ENCODE peak calls at places on chromosomes 11 and 22, in four cellular contexts. P is PC-9, B is endothelial cell of umbilical vein, G is GM23338. X is an unnamed sample. For H3K27me3, the result is how much of the 10 kb centered on the place peaks cover.

GRCh38 chr22:46936378-46936916 is 174.0 kb downstream of the TBC1D22A start:
- DNase-seq in P (no peak), B (no peak), G (no peak), X (peak)

GRCh38 chr11:42170601-42171000 is 711.1 kb upstream of the LRRC4C start:
- DNase-seq in P (no peak), B (no peak), G (no peak), X (no peak)

GRCh38 chr11:20022363-20023081 is 137.8 kb downstream of the DBX1 start:
- DNase-seq in P (no peak), B (peak), G (peak), X (no peak)

GRCh38 chr11:97345031-97345430 is 955.2 kb downstream of the JRKL start:
- DNase-seq in P (no peak), B (no peak), G (no peak), X (no peak)

GRCh38 chr11:12674936-12675696 is 895 bp downstream of the TEAD1 start:
- DNase-seq in P (no peak), B (peak), G (peak), X (peak)

GRCh38 chr22:20542055-20542454 is 34.6 kb downstream of the MED15 start:
- DNase-seq in P (no peak), B (no peak), G (no peak), X (no peak)

GRCh38 chr11:85464283-85464682 is 162.9 kb downstream of the DLG2 start:
- DNase-seq in P (no peak), B (no peak), G (peak), X (no peak)

GRCh38 chr11:38784164-38784563 is 2186.1 kb upstream of the RAG2 start:
- DNase-seq in P (no peak), B (no peak), G (no peak), X (no peak)

GRCh38 chr22:39558254-39558727 is 12.3 kb upstream of the CACNA1I start:
- DNase-seq in P (no peak), B (no peak), G (peak), X (peak)

GRCh38 chr11:92130432-92130831 is 94.2 kb upstream of the FAT3 start:
- DNase-seq in P (no peak), B (no peak), G (no peak), X (peak)

GRCh38 chr11:67371549-67372231 is 1.7 kb downstream of the CLCF1 start:
- DNase-seq in P (no peak), B (no peak), G (peak), X (peak)

GRCh38 chr11:10441652-10442503 is 13.2 kb upstream of the AMPD3 start:
- DNase-seq in P (no peak), B (no peak), G (no peak), X (no peak)

GRCh38 chr11:13160302-13160701 is 117.3 kb upstream of the BMAL1 start:
- DNase-seq in P (no peak), B (no peak), G (no peak), X (no peak)

GRCh38 chr22:30247974-30248373 is 1.4 kb upstream of the LIF start:
- DNase-seq in P (no peak), B (no peak), G (no peak), X (no peak)

GRCh38 chr11:90219438-90219837 is 3.4 kb downstream of the CHORDC1 start:
- DNase-seq in P (no peak), B (no peak), G (no peak), X (no peak)

GRCh38 chr11:11265320-11265719 is 87.7 kb downstream of the CSNK2A3 start:
- DNase-seq in P (no peak), B (no peak), G (no peak), X (no peak)

GRCh38 chr22:32803020-32803758 is 1.7 kb downstream of the TIMP3 start:
- DNase-seq in P (peak), B (no peak), G (no peak), X (peak)
- H3K27me3 ChIP-seq in P (under half), B (under half), G (under half), X (under half)

DNA sequence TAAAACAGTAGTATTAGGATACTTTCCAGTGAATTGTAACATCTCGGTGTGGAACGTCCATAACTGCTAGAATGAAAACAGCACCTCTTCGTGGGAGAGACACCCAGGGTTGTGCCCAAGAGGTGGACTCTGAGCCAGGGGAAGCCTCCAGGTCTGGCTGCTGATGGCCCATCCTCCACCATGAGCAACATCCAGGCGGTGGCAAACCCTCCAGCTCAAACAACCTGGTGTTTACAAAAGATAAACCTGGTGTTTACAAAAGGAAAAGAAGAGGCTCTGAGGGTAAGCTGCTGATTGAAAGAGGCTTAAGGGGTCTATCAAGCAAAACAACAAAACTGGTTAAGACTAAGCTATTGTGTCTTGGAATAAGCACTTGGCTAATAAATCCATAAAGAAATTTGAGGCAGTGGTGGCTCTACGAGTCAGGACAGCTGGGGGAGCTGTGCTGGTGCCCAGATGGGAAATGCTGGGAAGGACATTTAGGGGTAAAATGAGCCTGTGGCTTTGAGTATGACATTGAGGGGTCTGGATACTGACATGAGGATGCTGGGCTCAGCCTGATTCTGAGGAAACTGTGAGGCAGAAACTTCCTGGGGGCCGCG is 909.0 kb downstream of the BRD1 start:
- DNase-seq in P (no peak), B (no peak), G (no peak), X (no peak)
- H3K4me2 ChIP-seq in P (no peak), B (no peak), G (no peak), X (no peak)

DNA sequence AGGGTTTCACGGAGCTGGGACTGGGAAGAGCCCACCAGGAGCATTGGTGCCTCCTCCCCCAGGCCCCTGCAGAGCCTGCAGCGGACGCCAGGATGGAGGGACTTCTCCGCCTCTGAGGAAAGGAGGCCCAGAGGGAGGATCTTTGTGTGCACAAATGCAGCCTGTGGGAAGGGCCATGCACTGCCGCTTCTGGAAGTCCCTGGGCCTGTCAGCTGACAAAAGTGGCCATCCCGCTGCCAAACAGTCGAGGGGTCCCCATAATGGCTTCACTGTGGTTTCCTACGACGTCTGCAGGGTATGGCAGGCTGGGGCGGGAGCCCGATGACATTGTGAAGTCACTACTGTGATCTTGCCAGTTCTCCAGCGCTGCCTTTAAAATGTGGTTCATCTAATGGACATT is 73.8 kb downstream of the TP53I11 start:
- DNase-seq in P (no peak), B (no peak), G (no peak), X (no peak)
- H3K27me3 ChIP-seq in P (half or more), B (under half), G (under half), X (under half)

DNA sequence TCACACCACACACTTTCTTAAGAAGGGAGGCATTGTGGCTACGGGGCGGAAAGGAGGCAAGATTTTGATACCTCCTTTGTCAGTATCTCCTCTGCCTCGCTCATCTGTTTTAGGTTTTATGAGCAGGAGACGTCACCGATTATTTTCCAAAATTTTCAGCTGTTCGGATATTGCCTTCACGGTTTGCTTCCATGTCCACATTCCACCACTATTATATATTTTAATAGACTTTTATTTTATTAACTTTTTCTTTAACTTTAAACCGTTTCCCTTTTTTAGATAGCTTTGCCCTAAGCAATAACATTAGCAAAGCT is 33.7 kb upstream of the CREB3L1 start:
- DNase-seq in P (no peak), B (no peak), G (no peak), X (no peak)
- H3K4me2 ChIP-seq in P (peak), B (peak), G (peak), X (peak)

DNA sequence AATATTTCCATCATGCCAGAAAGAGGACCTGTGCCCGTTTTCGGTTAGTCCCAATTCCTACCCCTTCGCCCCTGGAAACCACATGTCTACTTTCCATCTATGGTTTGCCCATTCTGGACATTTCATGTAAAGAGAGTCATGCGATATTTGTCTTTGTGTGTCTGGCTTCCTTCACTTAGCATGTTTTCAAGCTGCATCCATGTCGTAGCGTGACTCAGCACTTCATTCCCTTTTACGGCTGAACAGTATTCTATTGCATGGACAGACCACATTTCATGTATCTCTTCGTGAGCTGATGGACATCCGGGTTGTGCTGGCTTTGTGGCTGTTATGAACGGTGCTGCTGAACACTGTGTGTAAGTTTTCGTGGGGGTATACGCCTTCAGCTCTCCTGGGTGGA is 43.4 kb downstream of the SCUBE1 start:
- DNase-seq in P (no peak), B (no peak), G (no peak), X (no peak)
- H3K27me3 ChIP-seq in P (half or more), B (under half), G (under half), X (under half)

GRCh38 chr11:78065239-78065638 is 1.6 kb downstream of the THRSP start:
- DNase-seq in P (no peak), B (no peak), G (no peak), X (no peak)
- H3K4me2 ChIP-seq in P (no peak), B (no peak), G (no peak), X (no peak)

GRCh38 chr11:65997286-65997685 is 4.7 kb downstream of the EIF1AD start:
- DNase-seq in P (no peak), B (no peak), G (no peak), X (no peak)
- H3K27me3 ChIP-seq in P (under half), B (under half), G (under half), X (under half)

DNA sequence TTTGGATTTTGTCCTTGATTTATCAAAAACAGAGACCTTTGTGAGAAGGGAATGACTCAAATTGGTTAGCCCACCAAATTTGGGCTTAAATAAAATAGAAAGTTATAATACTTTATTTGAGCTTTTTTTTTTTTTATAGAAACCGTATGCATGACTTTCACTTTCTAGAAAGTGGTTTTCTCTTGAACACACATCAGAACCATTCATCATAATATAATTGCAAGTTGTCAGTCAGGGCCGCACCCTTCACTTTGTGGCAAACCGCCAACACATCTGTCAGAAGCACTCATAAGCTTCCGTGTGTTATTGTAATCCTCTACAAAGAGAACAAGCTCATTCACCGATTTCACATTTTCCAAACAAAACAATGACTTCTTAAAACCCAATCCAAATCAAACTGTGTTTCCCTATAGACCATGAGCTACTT is 76.1 kb downstream of the SOX6 start:
- DNase-seq in P (peak), B (peak), G (no peak), X (no peak)
- H3K4me2 ChIP-seq in P (no peak), B (peak), G (no peak), X (no peak)

GRCh38 chr11:32438883-32439487 is 3.6 kb upstream of the WT1 start:
- DNase-seq in P (no peak), B (no peak), G (peak), X (no peak)

GRCh38 chr11:32440372-32440888 is 5.1 kb upstream of the WT1 start:
- DNase-seq in P (no peak), B (no peak), G (no peak), X (no peak)

GRCh38 chr11:32438346-32438882 is 3.1 kb upstream of the WT1 start:
- DNase-seq in P (no peak), B (no peak), G (peak), X (no peak)

GRCh38 chr11:32439488-32440210 is 4.3 kb upstream of the WT1 start:
- DNase-seq in P (no peak), B (no peak), G (peak), X (no peak)

GRCh38 chr11:32440920-32441319 is 5.6 kb upstream of the WT1 start:
- DNase-seq in P (no peak), B (no peak), G (peak), X (no peak)
- H3K27me3 ChIP-seq in P (half or more), B (half or more), G (half or more), X (half or more)

DNA sequence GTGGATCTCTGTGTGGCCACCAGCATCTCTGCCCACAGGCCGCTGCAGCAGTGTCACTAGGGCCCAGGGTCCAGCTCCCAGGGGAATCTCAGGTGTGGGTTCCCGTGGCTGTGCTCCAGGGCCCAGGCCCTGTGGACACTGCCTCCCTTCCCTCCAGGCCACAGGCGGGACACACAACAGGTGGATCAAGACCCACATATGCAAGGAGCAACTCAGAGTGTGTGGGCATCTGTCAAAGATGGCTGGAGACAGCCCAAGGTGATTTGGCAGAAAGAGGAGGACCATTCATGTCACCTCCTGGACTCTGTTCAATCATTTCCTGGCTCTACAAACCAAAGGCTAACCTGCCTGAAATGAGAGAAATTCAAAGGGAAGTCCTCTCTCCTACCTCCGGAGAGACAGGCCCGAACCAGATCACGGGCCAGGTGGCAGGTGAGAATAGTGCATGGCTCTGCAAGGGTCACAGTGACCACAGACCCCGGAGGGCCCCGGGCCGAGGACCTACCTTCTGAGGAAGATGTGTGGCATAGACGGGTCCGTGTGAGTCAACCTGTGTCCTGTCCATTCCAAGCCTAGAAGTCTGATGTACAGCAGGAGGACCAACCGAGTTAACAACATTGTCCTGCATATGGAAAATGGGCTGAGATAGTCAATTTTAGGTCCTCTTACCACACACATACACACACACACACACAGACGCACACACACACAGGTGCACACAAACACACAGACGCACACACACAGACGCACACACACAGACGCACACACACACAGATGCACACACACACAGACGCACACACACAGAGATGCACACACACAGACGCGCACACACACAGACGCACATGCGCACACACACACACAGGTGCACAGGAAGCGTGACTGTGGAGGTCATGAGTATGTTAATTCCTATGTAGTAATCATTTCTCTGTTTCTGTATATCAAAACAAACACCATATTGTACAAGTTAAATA is 1068.5 kb downstream of the BRD1 start:
- DNase-seq in P (no peak), B (no peak), G (no peak), X (no peak)
- H3K4me2 ChIP-seq in P (no peak), B (no peak), G (no peak), X (no peak)

X was measured in GM23248.